ENCODE peak calls at places on chromosomes 5 and 9, in four cellular contexts. K is A549, C is upper lobe of left lung, D is tibial nerve. V is an unnamed sample.

GRCh38 chr5:60352992-60353391 is 347.0 kb downstream of the DEPDC1B start:
- DNase-seq in K (no peak), C (no peak), D (no peak), V (no peak)

GRCh38 chr9:613771-614347 is 227.6 kb upstream of the DMRT1 start:
- DNase-seq in C (peak), K (peak), D (peak), V (peak)

GRCh38 chr5:56649569-56649968 is 165.8 kb upstream of the MAP3K1 start:
- DNase-seq in C (no peak), D (no peak), K (no peak), V (no peak)

GRCh38 chr5:121182788-121183490 is 668.7 kb upstream of the FTMT start:
- DNase-seq in C (no peak), D (no peak), K (no peak), V (no peak)

GRCh38 chr9:20358201-20358600 is 264.1 kb downstream of the MLLT3 start:
- DNase-seq in D (no peak), C (no peak), K (no peak), V (no peak)

GRCh38 chr5:177389368-177390169 is 5.3 kb downstream of the SLC34A1 start:
- DNase-seq in K (no peak), C (peak), D (no peak), V (no peak)

GRCh38 chr5:164881442-164881841 is 1376.0 kb downstream of the MAT2B start:
- DNase-seq in K (no peak), D (no peak), C (no peak), V (no peak)

GRCh38 chr9:79611091-79611614 is 39.4 kb downstream of the TLE4 start:
- DNase-seq in K (no peak), C (no peak), D (no peak), V (no peak)

GRCh38 chr5:40847525-40847924 is 6.4 kb downstream of the CARD6 start:
- DNase-seq in D (no peak), C (no peak), K (no peak), V (no peak)

GRCh38 chr5:77266291-77266690 is 55.8 kb downstream of the PDE8B start:
- DNase-seq in K (no peak), D (no peak), C (no peak), V (no peak)

GRCh38 chr5:61330341-61330878 is 1.6 kb upstream of the ZSWIM6 start:
- DNase-seq in C (no peak), D (no peak), K (peak), V (peak)

GRCh38 chr9:105026451-105026850 is 98.5 kb upstream of the ABCA1 start:
- DNase-seq in D (no peak), K (no peak), C (no peak), V (no peak)

GRCh38 chr5:73306741-73307275 is 133.8 kb downstream of the TMEM174 start:
- DNase-seq in D (no peak), K (no peak), C (no peak), V (no peak)

GRCh38 chr5:13957032-13957645 is 12.7 kb upstream of the DNAH5 start:
- DNase-seq in K (peak), D (no peak), C (no peak), V (no peak)

GRCh38 chr9:125401317-125401716 is 139.7 kb downstream of the GAPVD1 start:
- DNase-seq in D (no peak), C (no peak), K (no peak), V (no peak)

DNA sequence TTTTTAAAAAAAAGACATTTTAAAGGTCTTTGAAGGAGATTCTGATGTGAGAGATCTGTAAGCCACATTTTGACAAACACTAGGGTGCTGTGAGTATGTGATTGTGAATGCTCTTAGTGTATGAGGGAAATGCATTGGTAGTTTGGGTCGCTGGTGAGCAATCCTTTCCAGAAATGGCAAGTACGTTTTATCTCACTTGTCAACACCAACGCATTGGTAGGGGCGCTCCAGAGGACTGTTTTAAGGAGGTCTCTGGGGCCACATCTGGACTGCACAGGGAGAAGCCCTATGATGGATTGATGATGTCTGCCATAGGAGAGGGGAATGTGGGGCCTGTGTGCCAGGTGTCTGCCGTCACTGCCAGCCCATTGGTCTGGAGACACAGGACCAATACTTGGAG is 522.6 kb downstream of the BNC2 start:
- DNase-seq in C (no peak), K (no peak), D (no peak), V (no peak)
- H3K4me3 ChIP-seq in C (no peak), K (no peak), D (no peak), V (no peak)

DNA sequence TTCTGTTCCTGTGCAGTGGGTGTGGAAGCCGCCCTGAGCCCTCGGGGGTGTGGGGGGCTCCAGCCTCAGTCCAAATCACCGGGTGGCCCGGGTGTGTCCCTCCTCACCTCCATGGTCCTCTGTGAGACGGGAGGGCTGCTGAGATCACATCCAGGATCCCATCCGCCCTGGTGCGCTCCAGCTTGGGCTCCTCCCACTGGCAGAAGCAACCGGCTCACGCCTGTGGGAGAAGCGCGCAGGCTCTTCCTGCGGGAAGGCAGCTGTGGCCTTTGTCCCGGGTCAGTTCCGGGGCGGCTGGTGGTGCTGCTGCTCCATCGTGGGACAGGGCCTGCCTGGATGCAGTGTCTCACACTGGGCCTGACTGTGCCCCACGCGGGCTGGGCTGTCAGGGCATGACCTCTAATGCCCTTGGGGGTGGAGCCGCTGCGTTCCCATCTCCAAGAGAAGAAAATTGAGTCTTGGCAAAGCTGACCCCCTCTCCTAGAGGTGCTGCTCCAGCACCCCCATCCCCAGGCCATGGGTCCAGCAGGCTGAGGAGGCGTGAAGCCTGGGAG is 18.5 kb downstream of the OLFM1 start:
- DNase-seq in D (no peak), C (no peak), K (no peak), V (no peak)
- H3K27ac ChIP-seq in D (no peak), C (no peak), K (no peak), V (no peak)

GRCh38 chr9:98796364-98797101 is at the start of gene ANKS6:
- DNase-seq in K (peak), C (peak), D (peak), V (peak)
- TF ChIP-seq POLR2A in K (peak), C (peak), D (peak), V (no peak)

GRCh38 chr9:124079176-124079925 is 67.8 kb downstream of the LHX2 start:
- DNase-seq in C (no peak), K (no peak), D (no peak), V (no peak)
- H3K4me3 ChIP-seq in C (no peak), K (no peak), D (no peak), V (no peak)

GRCh38 chr9:131707677-131708612 is 31.9 kb downstream of the RAPGEF1 start:
- DNase-seq in K (peak), D (no peak), C (peak), V (peak)

GRCh38 chr9:131709741-131710499 is 30.0 kb downstream of the RAPGEF1 start:
- DNase-seq in K (no peak), D (no peak), C (no peak), V (no peak)

GRCh38 chr9:131707050-131707449 is 32.8 kb downstream of the RAPGEF1 start:
- DNase-seq in K (no peak), D (no peak), C (no peak), V (no peak)

GRCh38 chr9:131706608-131706970 is 33.3 kb downstream of the RAPGEF1 start:
- DNase-seq in D (no peak), K (no peak), C (no peak), V (no peak)

GRCh38 chr9:131708613-131709002 is 31.3 kb downstream of the RAPGEF1 start:
- DNase-seq in K (no peak), C (no peak), D (no peak), V (no peak)
- H3K27ac ChIP-seq in K (peak), C (peak), D (peak), V (peak)

DNA sequence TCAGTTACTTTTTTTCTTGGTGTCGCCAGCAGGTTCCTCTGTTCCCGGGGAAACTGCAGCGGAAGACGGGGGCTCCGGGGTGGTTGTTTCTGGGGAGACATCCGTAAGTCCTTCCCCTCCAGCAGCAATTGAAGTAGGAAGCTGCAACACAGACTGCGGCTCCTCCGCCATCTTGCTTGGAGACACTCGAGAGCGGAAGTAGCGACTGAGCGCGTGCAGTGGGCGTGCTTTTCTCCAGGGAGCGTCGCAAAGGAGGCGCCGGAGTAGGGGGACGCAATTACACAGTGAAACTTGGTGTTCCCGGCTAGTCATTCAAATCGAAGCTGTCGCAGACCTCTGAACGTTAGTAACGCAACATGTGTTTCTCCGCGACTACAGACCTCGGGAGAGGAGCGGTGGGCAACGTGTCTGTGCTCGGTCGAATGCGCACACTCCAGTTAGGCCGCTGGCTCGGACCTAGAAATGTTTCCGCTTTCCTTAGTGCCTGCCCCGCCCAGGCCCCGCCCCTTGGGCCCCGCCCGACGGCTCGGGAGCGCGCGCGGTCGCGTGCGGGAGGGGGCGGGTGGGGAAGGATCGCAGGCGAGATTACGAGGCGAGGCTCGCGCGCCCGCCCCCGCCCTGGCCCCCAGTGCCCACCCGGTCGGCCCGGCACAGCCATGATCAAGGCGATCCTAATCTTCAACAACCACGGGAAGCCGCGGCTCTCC is at the start of the genes AP3S1 and ATG12:
- DNase-seq in D (peak), C (peak), K (peak), V (peak)
- TF ChIP-seq POLR2A in D (peak), C (no peak), K (peak), V (peak)

GRCh38 chr5:135027318-135027698 is 6.7 kb downstream of the PITX1 start:
- DNase-seq in K (no peak), D (no peak), C (no peak), V (no peak)

GRCh38 chr5:135029468-135030122 is 4.4 kb downstream of the PITX1 start:
- DNase-seq in C (no peak), K (no peak), D (no peak), V (no peak)

GRCh38 chr5:135028791-135029467 is 5.1 kb downstream of the PITX1 start:
- DNase-seq in D (no peak), C (no peak), K (no peak), V (no peak)

GRCh38 chr5:135026645-135027317 is 7.2 kb downstream of the PITX1 start:
- DNase-seq in D (no peak), C (no peak), K (no peak), V (no peak)

DNA sequence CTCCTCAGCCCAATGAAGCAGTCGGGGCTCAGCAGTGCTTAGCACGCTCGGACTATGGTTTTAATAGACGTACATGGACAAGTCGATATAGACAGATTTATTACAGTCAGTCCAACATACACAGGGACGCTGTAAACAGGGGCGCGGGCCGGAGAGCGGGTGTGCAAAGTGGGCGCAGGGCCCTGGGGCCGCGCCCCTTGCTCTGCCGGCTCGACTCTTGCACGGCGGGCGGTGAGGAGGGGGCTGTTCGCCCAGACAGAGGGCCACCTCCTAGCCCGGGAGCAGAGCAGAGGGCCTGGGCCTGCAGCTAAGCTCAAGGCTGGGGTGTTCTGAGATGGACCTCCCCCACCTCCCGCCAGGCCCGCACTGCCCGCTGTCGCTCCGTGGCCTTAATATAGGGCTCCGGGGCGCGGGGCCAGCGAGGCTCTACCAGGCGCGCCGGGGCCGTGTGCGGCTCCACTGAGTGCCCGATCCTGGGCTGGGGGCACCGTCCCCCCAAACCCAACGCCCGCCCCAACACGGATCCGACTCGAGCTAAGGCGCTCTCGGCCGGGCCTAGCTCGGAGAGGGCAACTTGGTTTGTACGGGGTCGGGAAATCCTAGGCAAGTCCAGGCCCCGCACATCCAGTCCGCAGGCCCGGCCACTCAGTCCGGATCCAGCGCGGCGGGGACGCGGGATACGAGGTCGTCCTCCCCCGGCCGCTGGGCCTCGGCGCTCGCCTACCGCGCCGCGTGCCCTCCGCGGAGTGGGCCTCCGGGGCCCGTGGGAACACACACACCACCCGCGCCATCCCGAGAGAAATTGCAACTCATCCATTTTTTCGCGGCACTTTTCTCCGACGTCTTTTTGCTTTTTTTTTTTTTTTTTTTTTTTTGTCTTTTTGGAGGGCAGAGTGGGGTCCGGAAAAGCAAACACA is 6.1 kb downstream of the PITX1 start:
- DNase-seq in D (no peak), C (no peak), K (no peak), V (no peak)
- H3K4me3 ChIP-seq in D (no peak), C (no peak), K (no peak), V (no peak)

DNA sequence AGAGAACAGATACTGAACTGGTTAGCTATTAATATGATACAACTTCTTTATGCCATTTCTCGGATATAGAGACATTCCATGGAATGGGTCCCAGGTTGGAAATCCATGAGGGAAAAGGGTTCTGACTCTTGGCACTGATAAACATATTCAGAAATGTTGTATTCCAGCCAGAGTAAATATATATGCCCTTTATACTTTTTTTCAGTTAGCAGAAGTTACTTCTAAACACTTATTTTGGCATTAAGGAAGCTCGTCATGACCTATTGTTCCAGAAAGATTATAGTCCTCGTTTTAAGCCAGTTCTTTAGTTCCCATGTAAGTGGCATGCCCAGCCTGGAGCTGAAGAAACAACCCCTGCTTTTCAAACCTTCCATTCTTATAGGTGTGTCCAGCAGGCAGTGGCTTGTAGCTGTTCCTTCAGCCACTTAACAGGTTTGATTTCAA is 181.6 kb downstream of the CD180 start:
- DNase-seq in K (no peak), C (no peak), D (no peak), V (no peak)
- H3K27ac ChIP-seq in K (peak), C (peak), D (peak), V (peak)

GRCh38 chr9:136103651-136104487 is 8.8 kb upstream of the NACC2 start:
- DNase-seq in K (no peak), D (no peak), C (no peak), V (no peak)
- TF ChIP-seq POLR2A in K (no peak), D (no peak), C (no peak), V (no peak)

V was measured in right lobe of liver.